ENCODE peak calls at places on chromosomes 2 and 18, in seven cellular contexts. One of them, this sample, is unnamed.

GRCh38 chr2:132911726-132912724 is 242.0 kb upstream of the LYPD1 start:
- DNase-seq in HL-60: no peak
- DNase-seq in foreskin fibroblast: no peak
- DNase-seq in AG04450: peak; percentile 33
- DNase-seq in GM12865: no peak
- DNase-seq in AG09309: no peak
- DNase-seq in fibroblast of villous mesenchyme: peak; percentile 48
- DNase-seq in this sample: peak; percentile 13

GRCh38 chr2:217790195-217790594 is 212.6 kb downstream of the TNS1 start:
- DNase-seq in foreskin fibroblast: no peak
- DNase-seq in fibroblast of villous mesenchyme: no peak
- DNase-seq in AG09309: no peak
- DNase-seq in HL-60: no peak
- DNase-seq in AG04450: no peak
- DNase-seq in GM12865: no peak
- DNase-seq in this sample: no peak

GRCh38 chr2:241035142-241035817 is 36.9 kb downstream of the SNED1 start:
- DNase-seq in fibroblast of villous mesenchyme: no peak
- DNase-seq in HL-60: no peak
- DNase-seq in GM12865: no peak
- DNase-seq in foreskin fibroblast: peak; percentile 12
- DNase-seq in AG04450: no peak
- DNase-seq in AG09309: no peak
- DNase-seq in this sample: no peak

GRCh38 chr2:233409286-233409991 is 55.1 kb downstream of the DGKD start:
- DNase-seq in HL-60: no peak
- DNase-seq in AG04450: no peak
- DNase-seq in GM12865: no peak
- DNase-seq in foreskin fibroblast: no peak
- DNase-seq in AG09309: no peak
- DNase-seq in fibroblast of villous mesenchyme: peak; percentile 39
- DNase-seq in this sample: peak; percentile 27

GRCh38 chr18:70368903-70369302 is 80.1 kb downstream of the SOCS6 start:
- DNase-seq in AG04450: no peak
- DNase-seq in foreskin fibroblast: peak; percentile 55
- DNase-seq in AG09309: no peak
- DNase-seq in HL-60: peak; percentile 26
- DNase-seq in fibroblast of villous mesenchyme: peak; percentile 45
- DNase-seq in GM12865: no peak
- DNase-seq in this sample: peak; percentile 30

GRCh38 chr18:68024716-68025115 is 508.2 kb upstream of the DSEL start:
- DNase-seq in foreskin fibroblast: no peak
- DNase-seq in AG04450: no peak
- DNase-seq in AG09309: no peak
- DNase-seq in fibroblast of villous mesenchyme: peak; percentile 21
- DNase-seq in GM12865: no peak
- DNase-seq in HL-60: no peak
- DNase-seq in this sample: no peak

GRCh38 chr18:60870261-60870966 is 462.8 kb upstream of the CDH20 start:
- DNase-seq in foreskin fibroblast: no peak
- DNase-seq in GM12865: no peak
- DNase-seq in fibroblast of villous mesenchyme: no peak
- DNase-seq in AG04450: no peak
- DNase-seq in AG09309: no peak
- DNase-seq in HL-60: no peak
- DNase-seq in this sample: no peak

GRCh38 chr2:4862031-4862430 is 830.2 kb upstream of the SOX11 start:
- DNase-seq in AG04450: no peak
- DNase-seq in AG09309: no peak
- DNase-seq in foreskin fibroblast: no peak
- DNase-seq in HL-60: no peak
- DNase-seq in fibroblast of villous mesenchyme: no peak
- DNase-seq in GM12865: no peak
- DNase-seq in this sample: no peak

GRCh38 chr2:170929686-170930050 is 615 bp downstream of the GORASP2 start:
- DNase-seq in GM12865: peak; percentile 70
- DNase-seq in AG04450: no peak
- DNase-seq in foreskin fibroblast: peak; percentile 60
- DNase-seq in fibroblast of villous mesenchyme: peak; percentile 58
- DNase-seq in AG09309: no peak
- DNase-seq in HL-60: no peak
- DNase-seq in this sample: peak; percentile 43

GRCh38 chr2:6914829-6915228 is 2.4 kb upstream of the RNF144A start:
- DNase-seq in AG09309: no peak
- DNase-seq in GM12865: no peak
- DNase-seq in foreskin fibroblast: peak; percentile 38
- DNase-seq in HL-60: no peak
- DNase-seq in AG04450: no peak
- DNase-seq in fibroblast of villous mesenchyme: no peak
- DNase-seq in this sample: no peak

DNA sequence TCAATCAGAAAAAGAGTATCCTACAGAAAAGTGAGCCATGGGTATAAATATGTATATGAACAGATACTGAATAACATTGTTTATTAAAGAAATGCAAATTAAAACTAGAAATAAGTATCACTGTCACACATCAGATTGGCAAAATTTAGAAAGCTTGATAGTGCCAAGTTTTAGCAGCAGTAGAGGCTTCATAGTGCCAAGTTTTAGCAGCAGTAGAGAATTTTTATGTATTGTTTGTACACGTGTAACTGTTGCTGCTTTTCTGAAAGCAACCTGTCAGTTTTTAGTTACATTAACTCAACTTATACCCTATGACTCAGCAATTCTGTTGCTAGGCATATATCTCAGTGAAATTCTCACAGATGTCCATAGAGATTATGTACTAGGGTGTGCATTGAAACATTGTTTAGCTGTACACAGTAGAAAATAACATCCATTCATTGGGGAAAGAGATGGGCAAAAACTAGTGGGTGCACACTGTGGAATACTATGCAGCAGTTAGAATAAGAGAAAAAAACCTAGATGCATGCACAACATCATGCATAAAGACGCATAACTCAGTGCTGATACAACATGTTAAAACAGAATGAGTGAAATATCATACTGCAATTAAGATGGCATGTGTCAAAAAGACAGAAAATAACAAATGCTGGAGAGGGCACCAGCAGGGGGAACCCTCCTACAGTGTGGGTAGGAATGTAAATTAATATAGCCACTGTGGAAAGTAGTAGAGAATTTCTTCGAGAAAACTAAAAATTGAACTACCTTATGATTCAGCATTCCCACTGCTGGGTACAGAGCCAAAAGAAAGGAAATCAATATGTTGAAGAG is 294.5 kb upstream of the NT5C1B start:
- DNase-seq in HL-60: no peak
- DNase-seq in fibroblast of villous mesenchyme: peak; percentile 48
- DNase-seq in foreskin fibroblast: peak; percentile 61
- DNase-seq in GM12865: peak; percentile 38
- DNase-seq in AG09309: no peak
- DNase-seq in AG04450: no peak
- DNase-seq in this sample: peak; percentile 55
- TF ChIP-seq CTCF in HL-60: no peak
- TF ChIP-seq CTCF in fibroblast of villous mesenchyme: peak; percentile 59
- TF ChIP-seq CTCF in foreskin fibroblast: peak; percentile 41
- TF ChIP-seq CTCF in GM12865: peak; percentile 40
- TF ChIP-seq CTCF in AG09309: peak; percentile 48
- TF ChIP-seq CTCF in AG04450: peak; percentile 35
- TF ChIP-seq CTCF in this sample: peak; percentile 65

DNA sequence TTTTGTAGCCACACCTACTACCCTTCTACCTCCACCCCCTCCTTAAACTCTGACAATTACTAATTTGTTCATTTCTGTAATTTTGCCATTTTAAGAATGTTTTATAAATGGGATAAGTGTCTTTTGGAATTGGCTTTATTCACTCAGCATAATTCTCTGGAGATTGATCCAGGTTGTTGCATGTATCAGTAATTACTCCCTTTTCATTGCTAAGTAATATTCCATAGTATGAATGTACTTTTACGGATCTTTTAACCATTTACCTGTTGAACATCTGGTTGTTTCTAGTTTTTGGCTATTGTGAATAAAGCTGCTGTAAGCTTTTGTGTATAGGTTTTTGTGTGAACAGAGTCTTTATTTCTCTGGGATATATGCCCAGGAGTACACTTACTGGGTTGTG is 4.1 kb downstream of the GALNT1 start:
- DNase-seq in foreskin fibroblast: no peak
- DNase-seq in HL-60: no peak
- DNase-seq in fibroblast of villous mesenchyme: no peak
- DNase-seq in AG04450: no peak
- DNase-seq in AG09309: no peak
- DNase-seq in GM12865: no peak
- DNase-seq in this sample: no peak
- H3K4me3 ChIP-seq in foreskin fibroblast: no peak overlapping the region
- H3K4me3 ChIP-seq in HL-60: no peak overlapping the region
- H3K4me3 ChIP-seq in fibroblast of villous mesenchyme: no peak overlapping the region
- H3K4me3 ChIP-seq in AG04450: no peak overlapping the region
- H3K4me3 ChIP-seq in AG09309: no peak overlapping the region
- H3K4me3 ChIP-seq in GM12865: no peak overlapping the region
- H3K4me3 ChIP-seq in this sample: no peak overlapping the region

DNA sequence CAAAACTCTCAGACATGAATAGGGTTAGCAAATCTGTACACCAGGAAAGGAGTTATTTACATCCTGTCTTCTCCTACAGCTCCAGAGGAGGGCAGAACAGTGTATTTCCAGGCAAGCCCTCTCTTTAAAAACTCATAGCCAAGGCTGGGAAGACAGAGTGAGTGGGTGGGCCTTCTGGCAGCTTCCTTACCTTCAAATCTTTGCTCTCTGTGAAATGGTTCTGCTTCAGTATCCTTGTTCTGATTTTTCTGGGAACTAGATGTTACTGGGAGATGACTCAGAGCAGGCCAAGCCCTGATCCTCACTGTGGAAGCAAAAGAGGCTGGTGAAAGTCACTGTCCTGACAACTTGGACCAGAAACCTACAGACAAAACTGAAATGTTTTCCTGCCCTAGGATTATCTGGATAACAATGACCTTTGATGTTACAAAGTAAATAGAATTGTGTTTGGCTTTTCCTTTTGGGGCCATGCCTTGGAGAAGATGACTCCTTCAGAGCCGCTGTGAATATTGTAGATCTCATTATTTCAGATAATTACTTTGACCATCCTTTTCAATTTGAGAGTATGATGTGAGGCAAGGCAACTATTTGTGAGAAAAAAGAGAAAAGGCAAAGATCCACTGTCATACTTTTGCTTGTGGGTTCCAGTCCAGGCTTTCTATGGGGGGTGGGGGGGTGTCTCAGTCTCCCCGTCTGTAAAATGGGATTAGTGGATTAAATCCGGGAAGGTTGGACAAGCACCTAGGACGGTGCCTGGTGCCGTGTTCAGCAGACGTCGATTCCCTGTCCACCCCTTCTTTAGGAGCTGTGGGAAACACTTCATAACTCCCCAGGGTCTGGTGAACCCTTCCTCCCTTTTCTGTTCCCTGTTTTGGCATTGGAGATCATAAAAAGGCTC is 644 bp upstream of the QPCT start:
- DNase-seq in AG09309: peak; percentile 25
- DNase-seq in fibroblast of villous mesenchyme: peak; percentile 45
- DNase-seq in foreskin fibroblast: peak; percentile 71
- DNase-seq in HL-60: no peak
- DNase-seq in GM12865: no peak
- DNase-seq in AG04450: no peak
- DNase-seq in this sample: peak; percentile 80
- TF ChIP-seq CTCF in AG09309: peak; percentile 42
- TF ChIP-seq CTCF in fibroblast of villous mesenchyme: peak; percentile 49
- TF ChIP-seq CTCF in foreskin fibroblast: peak; percentile 52
- TF ChIP-seq CTCF in HL-60: no peak
- TF ChIP-seq CTCF in GM12865: no peak
- TF ChIP-seq CTCF in AG04450: peak; percentile 57
- TF ChIP-seq CTCF in this sample: peak; percentile 70

GRCh38 chr18:55321268-55322175 is 266.5 kb downstream of the TCF4 start:
- DNase-seq in foreskin fibroblast: peak; percentile 97
- DNase-seq in AG09309: peak; percentile 78
- DNase-seq in HL-60: no peak
- DNase-seq in fibroblast of villous mesenchyme: peak; percentile 95
- DNase-seq in GM12865: peak; percentile 96
- DNase-seq in AG04450: peak; percentile 75
- DNase-seq in this sample: peak; percentile 97
- H3K4me3 ChIP-seq in foreskin fibroblast: peak overlapping the region; percentile 77
- H3K4me3 ChIP-seq in AG09309: peak overlapping the region; percentile 55
- H3K4me3 ChIP-seq in HL-60: peak overlapping the region; percentile 19
- H3K4me3 ChIP-seq in fibroblast of villous mesenchyme: peak overlapping the region; percentile 75
- H3K4me3 ChIP-seq in GM12865: peak overlapping the region; percentile 85
- H3K4me3 ChIP-seq in AG04450: peak overlapping the region; percentile 68
- H3K4me3 ChIP-seq in this sample: peak overlapping the region; percentile 71